ENCODE peak calls at places on chromosome 21, in nine cellular contexts. R, F, B, Y, N, E, L, T and O are unnamed samples. For H3K4me1, the result is how much of the 10 kb centered on the place peaks cover.

GRCh38 chr21:37509802-37510393 is 143.3 kb downstream of the DYRK1A start:
- DNase-seq in R (no peak), F (no peak), B (no peak), Y (no peak), N (no peak), E (no peak), L (no peak), T (no peak), O (no peak)

GRCh38 chr21:39057121-39057520 is 126.1 kb downstream of the PSMG1 start:
- DNase-seq in R (no peak), F (no peak), B (no peak), Y (no peak), N (no peak), E (no peak), L (no peak), T (no peak), O (no peak)

GRCh38 chr21:33861125-33861524 is 54.5 kb downstream of the ATP5PO start:
- DNase-seq in R (no peak), F (no peak), B (no peak), Y (no peak), N (no peak), E (no peak), L (no peak), T (no peak), O (no peak)

GRCh38 chr21:27505516-27505915 is 538.6 kb upstream of the ADAMTS5 start:
- DNase-seq in R (no peak), F (no peak), B (no peak), Y (no peak), N (no peak), E (no peak), L (no peak), T (no peak), O (no peak)

GRCh38 chr21:15729674-15730483 is at the start of gene USP25:
- DNase-seq in R (peak), F (peak), B (peak), Y (peak), N (peak), E (peak), L (peak), T (peak), O (peak)

GRCh38 chr21:20040768-20041167 is 957.4 kb upstream of the NCAM2 start:
- DNase-seq in R (peak), F (peak), B (no peak), Y (no peak), N (no peak), E (no peak), L (no peak), T (peak), O (no peak)

GRCh38 chr21:39969691-39970364 is 102.6 kb downstream of the PCP4 start:
- DNase-seq in R (peak), F (no peak), B (no peak), Y (no peak), N (no peak), E (no peak), L (no peak), T (no peak), O (no peak)

GRCh38 chr21:39518055-39518844 is 66.5 kb downstream of the SH3BGR start:
- DNase-seq in R (peak), F (peak), B (no peak), Y (peak), N (no peak), E (peak), L (no peak), T (peak), O (no peak)

GRCh38 chr21:40568756-40569155 is 278.2 kb downstream of the DSCAM start:
- DNase-seq in R (no peak), F (no peak), B (no peak), Y (no peak), N (no peak), E (no peak), L (no peak), T (no peak), O (no peak)

GRCh38 chr21:31182231-31183129 is 144.2 kb upstream of the KRTAP19-8 start:
- DNase-seq in R (no peak), F (no peak), B (no peak), Y (no peak), N (no peak), E (no peak), L (no peak), T (no peak), O (no peak)

GRCh38 chr21:17550671-17551308 is 37.9 kb downstream of the CXADR start:
- DNase-seq in R (no peak), F (no peak), B (no peak), Y (no peak), N (no peak), E (no peak), L (no peak), T (no peak), O (no peak)

GRCh38 chr21:26776320-26777021 is 68.7 kb downstream of the ADAMTS1 start:
- DNase-seq in R (no peak), F (no peak), B (no peak), Y (no peak), N (no peak), E (no peak), L (no peak), T (peak), O (no peak)

GRCh38 chr21:28550057-28550825 is 442.4 kb downstream of the LTN1 start:
- DNase-seq in R (no peak), F (no peak), B (no peak), Y (no peak), N (no peak), E (no peak), L (no peak), T (peak), O (no peak)

GRCh38 chr21:44498280-44498964 is 41.6 kb downstream of the KRTAP10-1 start:
- DNase-seq in R (no peak), F (no peak), B (no peak), Y (no peak), N (no peak), E (no peak), L (no peak), T (no peak), O (no peak)

GRCh38 chr21:44498965-44499560 is 40.9 kb downstream of the KRTAP10-1 start:
- DNase-seq in R (no peak), F (no peak), B (no peak), Y (no peak), N (no peak), E (no peak), L (no peak), T (no peak), O (no peak)

GRCh38 chr21:44500111-44500510 is 39.9 kb downstream of the KRTAP10-1 start:
- DNase-seq in R (no peak), F (no peak), B (no peak), Y (no peak), N (no peak), E (no peak), L (no peak), T (no peak), O (no peak)

GRCh38 chr21:44497641-44498243 is 42.3 kb downstream of the KRTAP10-1 start:
- DNase-seq in R (no peak), F (no peak), B (no peak), Y (no peak), N (no peak), E (no peak), L (no peak), T (no peak), O (no peak)

DNA sequence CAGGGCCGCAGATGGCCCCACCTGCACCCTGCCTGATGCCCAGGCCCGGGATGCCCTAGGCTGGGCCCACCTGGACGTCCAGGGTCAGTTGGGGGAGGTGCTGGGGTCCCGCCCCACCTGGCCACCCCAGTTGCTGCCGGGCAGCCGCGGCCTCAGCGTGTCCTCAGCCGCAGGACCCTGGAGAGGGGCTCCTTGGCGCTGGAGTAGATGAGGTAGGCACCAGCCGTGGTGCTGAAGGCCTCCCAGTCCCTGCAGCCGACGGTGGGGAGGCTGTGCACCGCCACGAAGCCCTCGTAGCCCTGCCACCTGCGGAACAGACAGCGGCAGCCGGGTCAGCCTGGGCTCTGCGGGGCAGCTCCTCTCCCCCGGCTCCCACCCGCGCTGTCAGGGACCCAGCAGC is 40.4 kb downstream of the KRTAP10-1 start:
- DNase-seq in R (no peak), F (peak), B (no peak), Y (no peak), N (no peak), E (no peak), L (no peak), T (no peak), O (no peak)
- H3K4me1 ChIP-seq in R (under half), F (under half), B (under half), Y (under half), N (under half), E (under half), L (under half), T (under half), O (under half)

DNA sequence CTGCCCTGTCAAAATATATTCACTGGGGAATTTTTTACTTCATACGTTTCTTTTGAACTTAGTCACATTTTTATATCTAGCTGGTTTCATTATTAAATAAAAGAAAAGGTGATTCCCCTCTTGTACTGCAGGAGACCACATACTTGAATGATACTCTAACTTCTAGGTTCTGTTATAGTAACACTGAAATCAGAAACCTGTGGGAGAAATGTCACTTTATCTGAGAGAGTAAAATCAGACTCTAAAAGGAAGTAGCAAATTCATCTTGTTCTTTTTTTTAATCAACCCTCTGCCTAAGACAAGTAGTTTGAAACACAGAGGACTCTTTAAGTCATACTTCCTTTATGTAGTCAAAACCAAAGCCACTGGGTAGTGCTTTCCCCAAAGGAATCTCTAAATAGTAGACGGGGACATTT is 34.4 kb downstream of the MRPL39 start:
- DNase-seq in R (peak), F (no peak), B (no peak), Y (no peak), N (no peak), E (peak), L (no peak), T (peak), O (no peak)
- H3K27ac ChIP-seq in R (peak), F (no peak), B (no peak), Y (peak), N (no peak), E (peak), L (no peak), T (peak), O (peak)

GRCh38 chr21:36263797-36264196 is 56.2 kb upstream of the MORC3 start:
- DNase-seq in R (no peak), F (no peak), B (no peak), Y (no peak), N (no peak), E (no peak), L (no peak), T (no peak), O (no peak)

GRCh38 chr21:36261459-36261858 is 58.5 kb upstream of the MORC3 start:
- DNase-seq in R (no peak), F (no peak), B (no peak), Y (no peak), N (no peak), E (no peak), L (no peak), T (no peak), O (no peak)

GRCh38 chr21:36260802-36261201 is 59.2 kb upstream of the MORC3 start:
- DNase-seq in R (no peak), F (no peak), B (no peak), Y (no peak), N (no peak), E (no peak), L (no peak), T (no peak), O (no peak)

GRCh38 chr21:36257657-36258056 is 62.3 kb upstream of the MORC3 start:
- DNase-seq in R (no peak), F (no peak), B (no peak), Y (no peak), N (no peak), E (no peak), L (no peak), T (no peak), O (no peak)

GRCh38 chr21:36260030-36260787 is 59.8 kb upstream of the MORC3 start:
- DNase-seq in R (peak), F (peak), B (no peak), Y (peak), N (no peak), E (peak), L (no peak), T (peak), O (no peak)
- TF ChIP-seq CTCF in R (peak), F (peak), B (peak), Y (peak), N (peak), E (peak), L (peak), T (peak), O (peak)

DNA sequence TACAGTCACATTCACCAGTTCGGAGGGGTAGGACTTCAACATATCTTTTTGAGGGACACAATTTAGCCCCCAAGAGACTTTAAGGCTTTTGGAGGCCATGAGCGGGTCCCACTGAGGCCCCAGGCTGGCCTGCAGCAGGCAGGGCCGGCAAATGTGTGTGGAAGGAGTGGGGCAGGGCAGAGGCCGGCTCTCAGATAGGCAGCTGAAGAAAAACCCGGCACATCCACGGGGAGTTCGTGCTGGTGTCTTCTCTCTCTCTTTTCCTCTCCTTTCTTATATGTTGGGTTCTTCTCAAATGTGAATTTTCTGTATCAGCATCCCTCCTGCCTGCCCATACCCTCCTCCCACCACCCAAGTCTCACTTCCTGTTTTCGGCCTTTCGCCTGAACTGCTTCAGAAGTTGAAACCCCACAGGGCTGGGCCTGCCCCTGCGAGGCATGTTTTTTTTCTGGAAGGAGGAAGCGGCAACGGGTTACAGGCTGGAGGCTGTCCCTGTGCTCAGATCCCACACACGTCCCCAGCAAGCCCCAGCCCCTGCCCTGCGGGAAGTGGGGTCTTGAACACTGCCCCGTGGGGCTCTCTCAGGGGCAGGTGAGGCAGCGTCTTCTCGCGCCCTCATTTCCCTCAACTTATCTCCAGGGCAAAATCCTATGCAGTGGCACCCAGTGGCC is 9.8 kb upstream of the UMODL1 start:
- DNase-seq in R (peak), F (no peak), B (peak), Y (no peak), N (no peak), E (peak), L (no peak), T (no peak), O (no peak)
- H3K4me1 ChIP-seq in R (half or more), F (under half), B (under half), Y (under half), N (half or more), E (half or more), L (under half), T (under half), O (under half)

DNA sequence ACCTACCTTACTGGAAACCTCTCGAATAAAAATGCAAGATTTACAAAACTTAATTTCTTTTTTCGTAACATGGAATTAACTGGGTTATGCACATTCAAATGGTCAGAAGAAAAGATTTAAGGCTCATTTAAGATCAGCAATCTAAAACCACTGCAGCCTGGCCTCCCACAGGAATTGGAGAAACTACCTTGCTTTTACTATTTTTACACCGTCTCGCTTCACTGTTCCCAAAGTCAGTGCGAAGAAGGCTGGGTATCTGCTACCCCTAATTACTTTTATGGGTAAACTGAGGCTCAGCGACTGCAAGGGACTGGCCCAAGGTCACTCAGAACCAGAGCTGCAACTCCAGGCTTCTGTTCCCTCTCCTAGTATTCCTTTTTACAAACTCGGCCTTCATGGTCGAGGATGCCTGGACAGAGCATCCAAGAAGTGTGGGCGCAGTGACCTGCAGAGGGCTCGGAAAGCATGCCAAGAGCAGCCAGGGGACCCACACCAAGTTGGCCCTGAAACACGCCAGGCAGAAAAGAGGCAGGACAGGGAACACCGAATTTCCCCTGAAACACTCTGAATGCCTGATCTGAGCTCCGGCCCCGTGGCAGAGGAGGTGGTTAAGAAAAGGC is 931 bp downstream of the PAXBP1 start:
- DNase-seq in R (peak), F (no peak), B (no peak), Y (no peak), N (no peak), E (no peak), L (no peak), T (peak), O (no peak)
- H3K27ac ChIP-seq in R (peak), F (peak), B (peak), Y (peak), N (peak), E (peak), L (peak), T (peak), O (peak)

GRCh38 chr21:23936224-23936623 is 1671.1 kb downstream of the MRPL39 start:
- DNase-seq in R (peak), F (peak), B (no peak), Y (no peak), N (no peak), E (no peak), L (no peak), T (peak), O (no peak)
- TF ChIP-seq CTCF in R (peak), F (no peak), B (no peak), Y (no peak), N (peak), E (peak), L (no peak), T (peak), O (no peak)

GRCh38 chr21:45913886-45914285 is 67.7 kb upstream of the COL6A1 start:
- DNase-seq in R (no peak), F (no peak), B (peak), Y (no peak), N (no peak), E (no peak), L (no peak), T (no peak), O (no peak)
- H3K4me1 ChIP-seq in R (under half), F (under half), B (under half), Y (under half), N (under half), E (under half), L (under half), T (under half), O (under half)

DNA sequence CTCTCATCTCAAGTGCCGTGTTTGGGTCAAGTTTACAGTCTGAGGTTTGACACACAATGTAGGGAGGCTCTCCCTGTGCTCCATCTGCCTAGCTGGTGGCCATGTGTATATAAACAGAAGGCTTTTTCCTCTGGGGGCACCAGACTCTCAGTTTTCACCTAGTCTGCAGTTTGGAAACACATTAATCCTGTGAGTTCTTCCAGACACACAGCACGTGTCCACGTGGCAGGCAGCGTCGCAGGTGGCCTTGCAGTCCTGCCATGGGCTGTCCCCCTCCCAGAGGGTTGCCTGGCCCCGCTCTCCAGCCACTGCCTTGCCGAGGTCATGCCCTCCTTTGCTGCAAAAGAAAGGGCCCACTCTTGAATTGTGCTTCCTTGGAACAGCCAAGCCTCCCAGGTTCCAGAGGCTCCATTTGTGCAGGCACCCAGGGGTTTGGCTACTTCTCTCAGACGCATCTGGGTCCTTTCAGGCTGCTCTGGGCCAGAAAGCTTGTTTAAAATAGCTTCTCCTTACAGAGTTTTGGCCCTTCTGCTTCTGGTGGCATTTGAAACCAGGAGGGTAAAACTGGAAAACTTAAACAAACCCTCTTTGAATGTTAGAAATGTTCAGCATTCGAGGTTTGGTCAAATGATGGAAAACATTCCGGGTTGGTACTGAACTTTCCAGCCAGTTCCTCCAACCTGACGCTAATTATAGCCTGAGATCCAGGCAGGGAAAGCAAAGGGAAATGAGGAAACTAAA is 4.4 kb upstream of the RUNX1 start:
- DNase-seq in R (no peak), F (peak), B (no peak), Y (no peak), N (no peak), E (no peak), L (no peak), T (no peak), O (no peak)
- H3K27ac ChIP-seq in R (no peak), F (no peak), B (no peak), Y (no peak), N (no peak), E (no peak), L (no peak), T (no peak), O (peak)